ENCODE peak calls at places on chromosomes 13 and 19, in five cellular contexts. D, V, N, M and A are unnamed samples.

GRCh38 chr13:35260316-35260715 is 216.2 kb downstream of the MAB21L1 start:
- DNase-seq in D (no peak), V (no peak), N (no peak), M (no peak), A (no peak)

GRCh38 chr19:17749912-17750317 is 1.4 kb upstream of the FCHO1 start:
- DNase-seq in D (no peak), V (no peak), N (no peak), M (no peak), A (no peak)

GRCh38 chr19:38270587-38271167 is 6.3 kb downstream of the SPINT2 start:
- DNase-seq in D (no peak), V (no peak), N (peak), M (no peak), A (no peak)

GRCh38 chr19:49335784-49336481 is 727 bp downstream of the CD37 start:
- DNase-seq in D (no peak), V (peak), N (no peak), M (no peak), A (no peak)

GRCh38 chr19:43820098-43820860 is 6.8 kb upstream of the ZNF283 start:
- DNase-seq in D (peak), V (peak), N (peak), M (peak), A (peak)

GRCh38 chr13:108597943-108598342 is 31.5 kb upstream of the MYO16 start:
- DNase-seq in D (no peak), V (no peak), N (peak), M (no peak), A (no peak)

GRCh38 chr13:34678154-34678553 is 263.9 kb upstream of the NBEA start:
- DNase-seq in D (no peak), V (no peak), N (peak), M (no peak), A (no peak)

GRCh38 chr13:110811008-110811720 is 97.7 kb downstream of the ING1 start:
- DNase-seq in D (no peak), V (no peak), N (no peak), M (no peak), A (no peak)

GRCh38 chr13:111664696-111665095 is 344.3 kb downstream of the TEX29 start:
- DNase-seq in D (no peak), V (peak), N (no peak), M (no peak), A (no peak)

GRCh38 chr13:68727788-68728187 is 1379.8 kb upstream of the ATXN8OS start:
- DNase-seq in D (no peak), V (no peak), N (no peak), M (no peak), A (no peak)

GRCh38 chr19:13692096-13692495 is 72.2 kb upstream of the MRI1 start:
- DNase-seq in D (no peak), V (no peak), N (no peak), M (no peak), A (peak)

DNA sequence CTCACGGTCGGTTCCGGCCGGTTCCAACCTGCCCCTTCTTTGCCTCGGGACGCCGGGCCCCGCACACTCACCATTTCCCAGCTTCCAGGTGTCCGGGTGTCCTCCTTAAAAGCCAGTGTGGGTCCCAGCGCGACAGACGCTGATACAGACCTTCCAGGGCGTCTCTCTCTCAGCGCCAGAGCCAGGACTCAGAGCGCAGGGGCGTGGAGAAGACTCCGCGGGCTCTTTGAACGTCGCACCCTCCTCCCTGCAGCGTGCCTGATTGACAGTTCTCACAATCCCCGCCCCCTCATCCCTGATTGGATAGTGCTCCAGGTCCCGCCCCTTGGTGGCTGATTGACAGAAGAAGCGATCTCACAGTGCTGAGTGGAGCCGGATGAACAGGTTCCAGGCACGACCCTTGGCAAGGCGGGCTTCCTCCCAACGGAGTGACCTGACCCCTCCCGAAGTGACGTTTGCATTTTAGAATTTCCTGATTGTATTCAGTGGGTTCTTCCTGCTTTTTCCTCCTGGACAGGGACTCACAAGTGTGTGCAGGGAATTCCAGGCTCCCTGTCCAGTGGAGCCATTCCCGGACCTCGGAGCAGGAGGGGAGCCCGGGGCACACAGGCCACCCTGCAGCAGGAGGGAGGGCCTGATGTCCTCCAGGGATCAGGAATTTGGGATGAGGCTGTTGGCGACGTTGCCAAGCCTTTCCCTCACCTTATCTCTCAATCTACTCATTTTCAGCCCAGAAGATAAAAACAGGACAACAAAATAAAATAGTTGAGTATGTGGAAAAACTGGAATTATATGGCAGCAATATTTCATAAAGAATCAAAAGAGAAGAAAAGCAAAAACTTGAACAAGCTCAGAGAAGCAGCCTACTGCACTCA is at the start of gene ZNF823:
- DNase-seq in D (peak), V (peak), N (peak), M (peak), A (peak)
- TF ChIP-seq CTCF in D (no peak), V (no peak), N (no peak), M (no peak), A (no peak)

GRCh38 chr19:36973021-36973843 is 57.1 kb downstream of the ZNF568 start:
- DNase-seq in D (peak), V (peak), N (peak), M (peak), A (peak)

GRCh38 chr19:36973844-36974195 is 57.7 kb downstream of the ZNF568 start:
- DNase-seq in D (no peak), V (no peak), N (no peak), M (no peak), A (no peak)

GRCh38 chr19:36972594-36972993 is 56.5 kb downstream of the ZNF568 start:
- DNase-seq in D (no peak), V (no peak), N (no peak), M (no peak), A (no peak)
- H3K27ac ChIP-seq in D (peak), V (no peak), N (no peak), M (peak), A (peak)

GRCh38 chr13:97344250-97345175 is 89.5 kb upstream of the RAP2A start:
- DNase-seq in D (peak), V (peak), N (peak), M (peak), A (no peak)
- TF ChIP-seq CTCF in D (peak), V (peak), N (peak), M (peak), A (peak)

GRCh38 chr19:2187164-2187563 is 23.4 kb downstream of the DOT1L start:
- DNase-seq in D (no peak), V (no peak), N (no peak), M (no peak), A (no peak)
- H3K27ac ChIP-seq in D (peak), V (no peak), N (no peak), M (peak), A (peak)

GRCh38 chr19:10566408-10566657 is 523 bp upstream of the KRI1 start:
- DNase-seq in D (no peak), V (no peak), N (no peak), M (no peak), A (no peak)

GRCh38 chr19:10568444-10568825 is 344 bp downstream of the CDKN2D start:
- DNase-seq in D (peak), V (peak), N (no peak), M (no peak), A (no peak)

GRCh38 chr19:10567696-10568443 is 909 bp downstream of the CDKN2D start:
- DNase-seq in D (no peak), V (no peak), N (no peak), M (no peak), A (no peak)

GRCh38 chr19:10566658-10567410 is 1.0 kb upstream of the KRI1 start:
- DNase-seq in D (no peak), V (peak), N (no peak), M (no peak), A (no peak)

DNA sequence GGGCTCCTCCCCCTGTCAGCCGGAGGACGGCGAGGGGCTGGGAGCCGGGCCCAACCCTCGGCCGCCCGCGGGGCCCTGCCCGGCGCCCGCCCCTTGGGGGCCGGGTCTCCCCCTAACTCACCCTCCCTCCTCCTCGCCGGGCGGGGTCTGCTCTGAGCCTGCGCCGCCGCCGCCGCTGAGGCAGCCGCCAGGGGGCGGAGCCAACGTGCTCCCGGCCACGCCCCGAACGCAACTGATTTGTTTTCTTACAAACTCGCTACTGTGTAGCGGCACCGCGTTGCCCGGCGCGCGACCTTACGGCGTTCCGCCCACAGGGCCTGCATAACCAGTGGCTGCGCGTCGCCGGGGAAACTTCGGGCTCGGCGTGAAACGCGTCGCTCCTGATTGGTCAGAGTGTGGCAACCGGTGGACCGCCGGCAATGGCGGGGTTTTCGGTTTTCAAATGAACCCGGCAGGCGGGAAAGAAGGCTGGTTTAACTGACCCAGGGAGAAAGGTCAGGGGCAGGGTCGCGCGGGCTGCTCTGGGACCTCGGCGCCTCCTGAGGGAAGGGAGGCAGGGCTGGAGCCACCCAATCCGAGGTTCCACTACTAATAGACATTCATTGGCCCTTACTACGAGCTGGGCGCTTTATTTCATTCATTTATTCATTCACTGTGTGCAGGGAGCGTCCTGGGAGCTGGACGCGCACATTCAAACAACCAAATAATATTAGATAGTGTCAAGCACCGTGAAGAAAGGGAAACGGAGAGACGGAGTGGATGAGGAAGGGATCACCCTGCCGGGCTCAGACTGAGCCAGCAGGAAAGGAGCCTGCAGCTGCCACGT is at the start of gene CDKN2D:
- DNase-seq in D (peak), V (peak), N (peak), M (peak), A (peak)
- TF ChIP-seq CTCF in D (peak), V (peak), N (no peak), M (peak), A (no peak)

DNA sequence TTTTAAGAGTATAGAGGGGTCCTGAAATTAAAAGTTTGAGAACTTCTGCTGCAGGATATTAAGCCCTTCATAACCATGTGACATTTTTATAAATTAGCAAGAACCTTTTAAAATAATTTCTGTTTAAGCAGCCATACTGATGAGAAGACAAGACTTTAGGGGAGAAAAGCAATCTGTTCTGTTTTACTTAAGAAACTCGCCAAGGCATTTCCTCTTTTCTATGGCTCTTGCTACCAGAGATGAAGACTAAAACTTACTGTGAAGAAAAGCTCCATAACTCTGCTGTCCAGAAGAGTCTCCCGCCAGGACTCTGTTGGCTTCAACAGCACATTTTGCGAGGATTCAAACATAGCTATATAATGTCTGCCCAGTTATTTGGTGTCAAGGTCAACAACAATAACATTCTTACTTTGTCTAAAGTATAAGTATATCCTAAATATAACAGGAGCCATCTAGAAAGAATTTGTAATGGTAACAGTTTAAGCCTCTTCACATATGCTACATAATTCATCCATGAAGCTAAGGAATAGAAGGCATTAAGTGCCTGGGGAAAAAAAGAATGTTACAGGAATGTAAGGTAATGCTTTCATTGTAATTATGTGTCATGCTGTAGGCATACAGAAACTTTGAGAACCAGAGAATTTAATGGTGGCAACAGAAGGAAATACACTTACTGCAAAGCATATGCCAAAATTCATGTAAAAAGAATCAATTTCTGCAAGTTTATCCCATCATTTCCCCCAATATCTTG is 53.2 kb upstream of the EEF1AKMT1 start:
- DNase-seq in D (no peak), V (no peak), N (no peak), M (no peak), A (no peak)
- H3K27ac ChIP-seq in D (peak), V (no peak), N (no peak), M (peak), A (no peak)

DNA sequence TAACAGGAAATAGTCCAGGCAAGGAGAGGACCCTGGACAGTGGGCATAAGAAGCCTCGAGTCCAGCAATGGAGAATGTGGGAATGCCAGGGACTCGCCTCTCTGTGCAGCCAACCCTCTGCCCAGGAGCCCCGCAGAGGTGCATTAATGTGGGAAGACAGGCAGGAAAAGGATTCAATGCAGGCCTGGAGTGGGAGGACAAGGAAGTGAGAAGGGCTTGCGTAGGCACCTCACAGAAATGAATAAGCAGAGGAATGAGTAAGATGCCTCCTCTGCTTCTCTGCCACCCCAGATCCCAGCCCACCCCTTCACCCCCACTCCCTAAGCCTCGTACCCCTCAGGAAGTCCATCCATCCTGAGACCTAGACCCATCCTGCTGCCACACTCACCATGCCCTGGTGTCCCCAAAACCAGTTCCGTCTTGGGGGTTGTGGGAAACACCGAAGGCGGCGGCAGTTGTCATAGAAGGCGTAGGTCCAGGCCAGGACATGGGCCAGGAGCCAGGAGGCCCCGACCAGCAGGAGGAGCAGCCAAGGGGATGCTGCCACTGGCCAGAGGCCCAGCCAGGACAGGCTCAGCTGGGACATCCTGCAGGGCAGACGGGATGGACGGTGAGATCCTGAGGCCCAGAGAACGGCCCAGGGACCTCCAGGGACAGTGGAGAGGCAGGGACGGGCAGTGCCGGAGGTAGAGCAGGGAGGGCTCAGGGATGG is 692 bp downstream of the CYP4F2 start:
- DNase-seq in D (no peak), V (no peak), N (no peak), M (no peak), A (no peak)
- TF ChIP-seq CTCF in D (no peak), V (no peak), N (no peak), M (no peak), A (no peak)